ENCODE peak calls at places on chromosomes 11 and 22, in five cellular contexts. One of them, this sample, is unnamed.

GRCh38 chr22:50089231-50090140 is at the start of gene MOV10L1:
- DNase-seq in GM23248: peak; percentile 30
- DNase-seq in CD4-positive, alpha-beta memory T cell: peak; percentile 24
- DNase-seq in spleen: peak; percentile 72
- DNase-seq in CD8-positive, alpha-beta memory T cell: peak; percentile 37
- DNase-seq in this sample: no peak

GRCh38 chr11:6397156-6397555 is 6.9 kb downstream of the SMPD1 start:
- DNase-seq in GM23248: peak; percentile 17
- DNase-seq in spleen: no peak
- DNase-seq in CD8-positive, alpha-beta memory T cell: no peak
- DNase-seq in CD4-positive, alpha-beta memory T cell: no peak
- DNase-seq in this sample: no peak

GRCh38 chr11:126194121-126194543 is 17.3 kb downstream of the RPUSD4 start:
- DNase-seq in GM23248: peak; percentile 72
- DNase-seq in CD8-positive, alpha-beta memory T cell: no peak
- DNase-seq in CD4-positive, alpha-beta memory T cell: peak; percentile 36
- DNase-seq in spleen: no peak
- DNase-seq in this sample: peak; percentile 62

GRCh38 chr11:62242021-62242420 is at the start of gene SCGB1D2:
- DNase-seq in CD4-positive, alpha-beta memory T cell: no peak
- DNase-seq in spleen: no peak
- DNase-seq in CD8-positive, alpha-beta memory T cell: no peak
- DNase-seq in GM23248: no peak
- DNase-seq in this sample: no peak

GRCh38 chr11:112085822-112086421 is 634 bp downstream of the TIMM8B start:
- DNase-seq in GM23248: peak; percentile 69
- DNase-seq in spleen: peak; percentile 79
- DNase-seq in CD4-positive, alpha-beta memory T cell: no peak
- DNase-seq in CD8-positive, alpha-beta memory T cell: no peak
- DNase-seq in this sample: peak; percentile 50

GRCh38 chr11:122309262-122309925 is 193.4 kb upstream of the BLID start:
- DNase-seq in CD4-positive, alpha-beta memory T cell: no peak
- DNase-seq in CD8-positive, alpha-beta memory T cell: no peak
- DNase-seq in GM23248: no peak
- DNase-seq in spleen: no peak
- DNase-seq in this sample: no peak

GRCh38 chr11:120208777-120209176 is 2.1 kb upstream of the OAF start:
- DNase-seq in CD4-positive, alpha-beta memory T cell: no peak
- DNase-seq in GM23248: peak; percentile 85
- DNase-seq in CD8-positive, alpha-beta memory T cell: no peak
- DNase-seq in spleen: no peak
- DNase-seq in this sample: no peak

GRCh38 chr11:77101043-77101537 is 1.6 kb upstream of the OMP start:
- DNase-seq in CD8-positive, alpha-beta memory T cell: no peak
- DNase-seq in CD4-positive, alpha-beta memory T cell: no peak
- DNase-seq in spleen: no peak
- DNase-seq in GM23248: peak; percentile 65
- DNase-seq in this sample: no peak

GRCh38 chr11:117796456-117797428 is at the start of gene DSCAML1:
- DNase-seq in spleen: no peak
- DNase-seq in GM23248: peak; percentile 16
- DNase-seq in CD8-positive, alpha-beta memory T cell: no peak
- DNase-seq in CD4-positive, alpha-beta memory T cell: peak; percentile 34
- DNase-seq in this sample: no peak

GRCh38 chr11:103395612-103396011 is 286.4 kb downstream of the DYNC2H1 start:
- DNase-seq in CD8-positive, alpha-beta memory T cell: no peak
- DNase-seq in GM23248: peak; percentile 79
- DNase-seq in CD4-positive, alpha-beta memory T cell: no peak
- DNase-seq in spleen: no peak
- DNase-seq in this sample: no peak

GRCh38 chr11:112526699-112527410 is 266.2 kb upstream of the PLET1 start:
- DNase-seq in spleen: no peak
- DNase-seq in CD8-positive, alpha-beta memory T cell: no peak
- DNase-seq in CD4-positive, alpha-beta memory T cell: no peak
- DNase-seq in GM23248: peak; percentile 68
- DNase-seq in this sample: no peak

GRCh38 chr22:49454726-49455125 is 372.9 kb downstream of the BRD1 start:
- DNase-seq in CD8-positive, alpha-beta memory T cell: no peak
- DNase-seq in spleen: no peak
- DNase-seq in GM23248: no peak
- DNase-seq in CD4-positive, alpha-beta memory T cell: no peak
- DNase-seq in this sample: no peak

GRCh38 chr11:108204918-108205499 is 17.4 kb downstream of the NPAT start:
- DNase-seq in CD4-positive, alpha-beta memory T cell: no peak
- DNase-seq in GM23248: no peak
- DNase-seq in spleen: no peak
- DNase-seq in CD8-positive, alpha-beta memory T cell: no peak
- DNase-seq in this sample: no peak
- H3K36me3 ChIP-seq in CD4-positive, alpha-beta memory T cell: peaks cover 33% of the 10 kb centered on the region
- H3K36me3 ChIP-seq in GM23248: peaks cover 20% of the 10 kb centered on the region
- H3K36me3 ChIP-seq in spleen: peaks cover 82% of the 10 kb centered on the region
- H3K36me3 ChIP-seq in CD8-positive, alpha-beta memory T cell: peaks cover 54% of the 10 kb centered on the region
- H3K36me3 ChIP-seq in this sample: peaks cover 4% of the 10 kb centered on the region

DNA sequence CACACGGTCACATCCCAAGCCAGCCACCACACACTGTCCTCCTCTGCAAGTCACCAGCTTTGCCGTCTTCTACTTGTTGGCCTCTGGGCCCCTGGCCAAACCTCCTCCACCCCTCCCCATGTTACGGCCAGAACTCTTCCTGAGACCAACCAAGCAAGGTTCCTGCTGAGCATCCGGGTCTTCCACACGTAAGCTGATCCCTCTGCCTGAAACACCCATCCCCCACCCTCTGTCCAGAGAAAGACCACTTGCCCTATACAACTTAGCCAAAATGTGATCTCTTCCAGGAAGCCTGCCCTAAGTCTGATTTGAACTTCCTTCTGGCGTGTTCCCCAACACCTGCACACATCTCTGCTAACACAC is 16.1 kb upstream of the CHADL start:
- DNase-seq in CD4-positive, alpha-beta memory T cell: no peak
- DNase-seq in GM23248: no peak
- DNase-seq in CD8-positive, alpha-beta memory T cell: no peak
- DNase-seq in spleen: no peak
- DNase-seq in this sample: no peak
- H3K36me3 ChIP-seq in CD4-positive, alpha-beta memory T cell: peaks cover 72% of the 10 kb centered on the region
- H3K36me3 ChIP-seq in GM23248: peaks cover 35% of the 10 kb centered on the region
- H3K36me3 ChIP-seq in CD8-positive, alpha-beta memory T cell: peaks cover 58% of the 10 kb centered on the region
- H3K36me3 ChIP-seq in spleen: peaks cover 100% of the 10 kb centered on the region
- H3K36me3 ChIP-seq in this sample: peaks cover 73% of the 10 kb centered on the region

GRCh38 chr11:119081682-119082081 is 3.0 kb upstream of the HMBS start:
- DNase-seq in CD4-positive, alpha-beta memory T cell: no peak
- DNase-seq in CD8-positive, alpha-beta memory T cell: no peak
- DNase-seq in spleen: no peak
- DNase-seq in GM23248: peak; percentile 29
- DNase-seq in this sample: no peak
- H3K36me3 ChIP-seq in CD4-positive, alpha-beta memory T cell: peaks cover 52% of the 10 kb centered on the region
- H3K36me3 ChIP-seq in CD8-positive, alpha-beta memory T cell: peaks cover 49% of the 10 kb centered on the region
- H3K36me3 ChIP-seq in spleen: peaks cover 65% of the 10 kb centered on the region
- H3K36me3 ChIP-seq in GM23248: peaks cover 9% of the 10 kb centered on the region
- H3K36me3 ChIP-seq in this sample: peaks cover 37% of the 10 kb centered on the region

DNA sequence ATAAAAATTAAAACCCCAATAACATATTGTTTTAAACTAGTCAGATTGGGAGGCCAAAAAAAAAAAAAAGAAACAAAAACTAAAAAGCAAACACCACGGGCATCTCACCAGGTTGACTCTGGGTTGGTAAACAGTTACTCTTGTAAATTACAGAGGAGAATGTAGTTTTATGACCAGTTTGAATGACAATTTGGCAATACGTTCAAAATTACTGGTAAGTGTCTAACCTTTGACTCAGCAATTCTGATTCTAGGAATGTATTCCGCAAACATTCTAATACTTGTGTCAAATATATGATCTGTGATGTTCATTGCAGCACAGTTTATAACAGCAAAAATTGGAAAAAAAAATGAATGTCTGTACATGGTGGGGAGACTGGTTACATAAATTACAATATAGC is 1376.0 kb downstream of the TBC1D22A start:
- DNase-seq in GM23248: no peak
- DNase-seq in spleen: no peak
- DNase-seq in CD4-positive, alpha-beta memory T cell: no peak
- DNase-seq in CD8-positive, alpha-beta memory T cell: no peak
- DNase-seq in this sample: no peak
- H3K36me3 ChIP-seq in GM23248: no peaks in the 10 kb centered on the region
- H3K36me3 ChIP-seq in spleen: no peaks in the 10 kb centered on the region
- H3K36me3 ChIP-seq in CD4-positive, alpha-beta memory T cell: no peaks in the 10 kb centered on the region
- H3K36me3 ChIP-seq in CD8-positive, alpha-beta memory T cell: no peaks in the 10 kb centered on the region
- H3K36me3 ChIP-seq in this sample: no peaks in the 10 kb centered on the region

GRCh38 chr11:425301-425700 is 10.5 kb upstream of the SIGIRR start:
- DNase-seq in CD4-positive, alpha-beta memory T cell: no peak
- DNase-seq in CD8-positive, alpha-beta memory T cell: no peak
- DNase-seq in spleen: no peak
- DNase-seq in GM23248: no peak
- DNase-seq in this sample: no peak
- H3K36me3 ChIP-seq in CD4-positive, alpha-beta memory T cell: no peaks in the 10 kb centered on the region
- H3K36me3 ChIP-seq in CD8-positive, alpha-beta memory T cell: no peaks in the 10 kb centered on the region
- H3K36me3 ChIP-seq in spleen: peaks cover 5% of the 10 kb centered on the region
- H3K36me3 ChIP-seq in GM23248: no peaks in the 10 kb centered on the region
- H3K36me3 ChIP-seq in this sample: no peaks in the 10 kb centered on the region

GRCh38 chr11:58358969-58359368 is at the start of gene OR5B17:
- DNase-seq in spleen: no peak
- DNase-seq in CD4-positive, alpha-beta memory T cell: no peak
- DNase-seq in CD8-positive, alpha-beta memory T cell: no peak
- DNase-seq in GM23248: no peak
- DNase-seq in this sample: no peak
- H3K36me3 ChIP-seq in spleen: no peaks in the 10 kb centered on the region
- H3K36me3 ChIP-seq in CD4-positive, alpha-beta memory T cell: no peaks in the 10 kb centered on the region
- H3K36me3 ChIP-seq in CD8-positive, alpha-beta memory T cell: no peaks in the 10 kb centered on the region
- H3K36me3 ChIP-seq in GM23248: no peaks in the 10 kb centered on the region
- H3K36me3 ChIP-seq in this sample: no peaks in the 10 kb centered on the region

GRCh38 chr11:85663080-85663729 is 1.7 kb downstream of the CREBZF start:
- DNase-seq in spleen: no peak
- DNase-seq in CD4-positive, alpha-beta memory T cell: no peak
- DNase-seq in CD8-positive, alpha-beta memory T cell: no peak
- DNase-seq in GM23248: peak; percentile 46
- DNase-seq in this sample: no peak
- H3K36me3 ChIP-seq in spleen: peaks cover 42% of the 10 kb centered on the region
- H3K36me3 ChIP-seq in CD4-positive, alpha-beta memory T cell: peaks cover 5% of the 10 kb centered on the region
- H3K36me3 ChIP-seq in CD8-positive, alpha-beta memory T cell: peaks cover 12% of the 10 kb centered on the region
- H3K36me3 ChIP-seq in GM23248: peaks cover 33% of the 10 kb centered on the region
- H3K36me3 ChIP-seq in this sample: no peaks in the 10 kb centered on the region

GRCh38 chr11:74208507-74208906 is 37.4 kb downstream of the PPME1 start:
- DNase-seq in GM23248: no peak
- DNase-seq in CD4-positive, alpha-beta memory T cell: no peak
- DNase-seq in CD8-positive, alpha-beta memory T cell: no peak
- DNase-seq in spleen: no peak
- DNase-seq in this sample: no peak
- H3K36me3 ChIP-seq in GM23248: peaks cover 54% of the 10 kb centered on the region
- H3K36me3 ChIP-seq in CD4-positive, alpha-beta memory T cell: peaks cover 13% of the 10 kb centered on the region
- H3K36me3 ChIP-seq in CD8-positive, alpha-beta memory T cell: peaks cover 11% of the 10 kb centered on the region
- H3K36me3 ChIP-seq in spleen: peaks cover 84% of the 10 kb centered on the region
- H3K36me3 ChIP-seq in this sample: peaks cover 2% of the 10 kb centered on the region